ENCODE peak calls at places on chromosomes 3 and 15, in ten cellular contexts. I is fibroblast of mammary gland; Y is mesenchymal stem cell; W is body of pancreas; F is dorsolateral prefrontal cortex; V is CD8-positive, alpha-beta memory T cell; R is GM12865; S is suprapubic skin; D is left lung; H is CD4-positive, CD25-positive, alpha-beta regulatory T cell. Z is an unnamed sample.

GRCh38 chr15:61974759-61975158 is 85.5 kb downstream of the VPS13C start:
- DNase-seq in I (peak), D (no peak), R (no peak), W (no peak), S (no peak), F (no peak), V (no peak), H (no peak), Y (no peak), Z (no peak)

GRCh38 chr3:104066658-104067057 is 1300.1 kb upstream of the ALCAM start:
- DNase-seq in F (no peak), W (no peak), D (no peak), I (peak), H (no peak), R (no peak), V (no peak), Y (peak), S (no peak), Z (no peak)

GRCh38 chr3:16084887-16085286 is 89.6 kb upstream of the GALNT15 start:
- DNase-seq in S (no peak), V (no peak), I (peak), D (no peak), F (no peak), Y (no peak), R (no peak), W (no peak), H (no peak), Z (no peak)

GRCh38 chr15:76169013-76169412 is 109.2 kb downstream of the TMEM266 start:
- DNase-seq in F (no peak), S (no peak), W (no peak), I (peak), D (no peak), H (peak), Y (peak), R (peak), V (no peak), Z (peak)

GRCh38 chr3:159763466-159764210 is 225.0 kb upstream of the IL12A start:
- DNase-seq in Y (peak), S (peak), W (peak), I (peak), H (peak), D (peak), V (no peak), R (peak), F (peak), Z (peak)

GRCh38 chr15:100717596-100717995 is 115.2 kb downstream of the ASB7 start:
- DNase-seq in D (no peak), S (no peak), Y (no peak), I (no peak), H (no peak), W (no peak), R (no peak), V (no peak), F (no peak), Z (no peak)

GRCh38 chr3:194985031-194985578 is 285.9 kb downstream of the XXYLT1 start:
- DNase-seq in H (no peak), V (no peak), D (peak), S (peak), I (peak), Y (peak), W (peak), F (peak), R (no peak), Z (no peak)

GRCh38 chr3:190319660-190320059 is 2.6 kb downstream of the CLDN1 start:
- DNase-seq in D (peak), V (no peak), Y (no peak), W (peak), H (no peak), I (no peak), S (no peak), F (no peak), R (no peak), Z (no peak)

GRCh38 chr3:103889675-103890074 is 1454.9 kb downstream of the ZPLD1 start:
- DNase-seq in D (no peak), I (no peak), Y (no peak), F (no peak), V (no peak), R (no peak), H (no peak), W (no peak), S (no peak), Z (no peak)

GRCh38 chr3:98519351-98519750 is 3.4 kb downstream of the CLDND1 start:
- DNase-seq in R (no peak), I (no peak), H (no peak), F (no peak), S (no peak), Y (peak), W (no peak), D (no peak), V (no peak), Z (no peak)

GRCh38 chr3:98525494-98525893 is 2.8 kb upstream of the CLDND1 start:
- DNase-seq in R (peak), I (no peak), D (no peak), Y (no peak), V (no peak), H (peak), F (no peak), W (no peak), S (no peak), Z (no peak)

GRCh38 chr3:98522538-98523281 is at the start of gene CLDND1:
- DNase-seq in H (peak), W (peak), S (peak), V (peak), F (peak), Y (peak), R (peak), D (peak), I (peak), Z (peak)

GRCh38 chr3:98518816-98519215 is 3.9 kb downstream of the CLDND1 start:
- DNase-seq in W (no peak), V (no peak), D (no peak), I (no peak), F (no peak), R (no peak), S (no peak), Y (no peak), H (no peak), Z (no peak)

DNA sequence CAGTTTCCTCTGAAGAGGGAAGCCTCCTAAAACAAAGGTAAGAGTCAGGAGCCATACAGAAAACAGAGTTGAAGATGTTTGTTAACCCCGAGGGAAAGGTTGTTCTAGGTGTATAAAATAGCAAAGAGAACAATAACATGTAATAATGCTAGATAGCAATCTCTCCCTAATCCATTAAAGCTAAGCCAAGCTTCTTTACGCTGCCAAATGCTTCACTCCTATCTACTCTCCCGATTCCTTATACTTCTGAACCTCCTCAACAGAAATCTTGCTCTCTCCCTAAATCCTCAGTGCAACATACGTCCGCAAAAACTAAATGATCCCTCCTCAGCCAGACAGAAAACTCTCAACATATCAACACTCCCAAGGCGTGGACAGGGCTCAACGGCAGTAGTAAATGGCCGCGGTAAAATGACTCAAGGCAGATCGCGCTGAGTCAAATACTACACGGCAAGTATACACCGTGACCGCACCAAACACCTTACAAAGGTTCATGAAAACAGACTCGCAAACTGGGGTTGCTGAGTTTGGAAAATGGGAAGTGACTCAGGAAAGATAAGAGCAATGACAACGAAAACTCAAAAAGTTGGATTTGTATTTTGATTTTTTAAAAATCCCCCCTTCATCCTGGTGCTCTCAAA is 685 bp downstream of the CLDND1 start:
- DNase-seq in R (peak), Y (peak), V (peak), I (peak), F (no peak), D (peak), W (peak), S (peak), H (peak), Z (peak)
- H3K4me3 ChIP-seq in R (peak), Y (peak), V (peak), I (peak), F (peak), D (peak), W (peak), S (peak), H (peak), Z (peak)

GRCh38 chr15:32864051-32864450 is 146.2 kb downstream of the GREM1 start:
- DNase-seq in V (no peak), W (no peak), S (no peak), I (no peak), D (no peak), H (no peak), F (no peak), Y (no peak), R (no peak), Z (no peak)
- H3K4me3 ChIP-seq in V (no peak), W (no peak), S (no peak), I (no peak), D (no peak), H (no peak), F (no peak), Y (no peak), R (no peak), Z (no peak)

DNA sequence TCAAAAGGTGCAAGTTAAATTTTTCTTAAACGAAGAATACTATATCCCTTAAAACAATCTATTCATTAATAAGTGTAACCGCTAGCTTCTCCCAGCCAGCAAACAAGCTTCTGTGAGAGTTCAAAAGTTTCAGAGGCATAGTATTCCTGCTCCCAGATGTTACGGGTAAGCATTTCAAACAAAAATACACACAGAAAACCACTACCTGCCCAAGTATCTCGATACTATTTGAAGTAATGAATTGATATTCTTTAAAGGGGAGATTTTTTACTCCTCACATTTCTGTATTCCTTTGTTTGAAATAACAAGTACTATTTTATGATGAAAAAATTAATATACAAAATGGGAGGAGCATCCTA is 1.5 kb downstream of the TJP1 start:
- DNase-seq in R (no peak), H (no peak), S (no peak), F (no peak), W (no peak), I (no peak), V (no peak), D (no peak), Y (no peak), Z (no peak)
- H3K4me3 ChIP-seq in R (no peak), H (no peak), S (peak), F (peak), W (peak), I (peak), V (no peak), D (peak), Y (no peak), Z (no peak)

GRCh38 chr15:96334017-96334704 is 3.7 kb downstream of the NR2F2 start:
- DNase-seq in Y (peak), F (no peak), V (no peak), I (peak), R (no peak), D (no peak), S (no peak), H (no peak), W (no peak), Z (no peak)
- H3K4me3 ChIP-seq in Y (peak), F (peak), V (no peak), I (peak), R (no peak), D (peak), S (peak), H (no peak), W (no peak), Z (no peak)

GRCh38 chr15:90035835-90036220 is 34.7 kb downstream of the ZNF710 start:
- DNase-seq in R (no peak), S (peak), W (peak), V (no peak), D (peak), I (no peak), H (peak), F (peak), Y (no peak), Z (no peak)
- H3K4me3 ChIP-seq in R (no peak), S (no peak), W (no peak), V (no peak), D (no peak), I (no peak), H (no peak), F (no peak), Y (no peak), Z (no peak)

Z was measured in Jurkat, Clone E6-1.